ENCODE peak calls at places on chromosomes 3 and 15, in ten cellular contexts. A is endothelial cell of umbilical vein, Z is A549, U is body of pancreas, T is heart left ventricle, C is K562, P is H1, J is esophagus squamous epithelium, R is adrenal gland, O is GM12878. N is an unnamed sample.

GRCh38 chr3:196941846-196942225 is 492 bp downstream of the NCBP2 start:
- DNase-seq in R (peak; percentile 67), J (no peak), T (peak; percentile 55), Z (no peak), U (peak; percentile 44), P (no peak), C (peak; percentile 64), O (no peak), A (no peak), N (peak; percentile 44)

GRCh38 chr3:88000853-88001252 is 58.0 kb downstream of the CGGBP1 start:
- DNase-seq in C (no peak), Z (no peak), O (no peak), A (peak; percentile 20), R (no peak), P (no peak), T (no peak), U (peak; percentile 29), J (no peak), N (no peak)

GRCh38 chr3:54146383-54147239 is 24.3 kb downstream of the CACNA2D3 start:
- DNase-seq in Z (peak; percentile 36), P (no peak), T (peak; percentile 76), U (peak; percentile 60), A (no peak), C (peak; percentile 13), R (peak; percentile 58), J (no peak), O (no peak), N (peak; percentile 67)

GRCh38 chr15:77611767-77612166 is 20.9 kb downstream of the LINGO1 start:
- DNase-seq in P (no peak), Z (no peak), U (peak; percentile 45), R (no peak), C (peak; percentile 64), T (no peak), J (no peak), O (no peak), A (no peak), N (no peak)

GRCh38 chr15:66718220-66718988 is 16.4 kb downstream of the SMAD6 start:
- DNase-seq in A (no peak), C (no peak), T (no peak), Z (no peak), J (no peak), O (no peak), R (no peak), U (no peak), P (no peak), N (no peak)

GRCh38 chr3:25594007-25594502 is 70.7 kb downstream of the TOP2B start:
- DNase-seq in Z (peak; percentile 69), U (no peak), T (no peak), A (peak; percentile 90), R (peak; percentile 25), C (peak; percentile 61), O (no peak), P (no peak), J (no peak), N (no peak)

GRCh38 chr3:98540346-98540745 is 8.6 kb downstream of the GPR15 start:
- DNase-seq in P (no peak), J (no peak), R (no peak), A (no peak), Z (no peak), T (no peak), C (no peak), O (peak; percentile 92), U (no peak), N (no peak)

GRCh38 chr15:25268166-25268565 is 170.7 kb downstream of the UBE3A start:
- DNase-seq in A (no peak), P (no peak), R (no peak), U (no peak), Z (peak; percentile 11), T (no peak), C (no peak), O (no peak), J (no peak), N (no peak)

GRCh38 chr3:5791558-5791957 is 604.1 kb downstream of the EDEM1 start:
- DNase-seq in Z (peak; percentile 58), O (no peak), U (no peak), J (no peak), T (no peak), R (no peak), C (no peak), A (no peak), P (no peak), N (no peak)

GRCh38 chr3:132871956-132872355 is 149.7 kb upstream of the NPHP3 start:
- DNase-seq in O (no peak), A (no peak), U (no peak), P (no peak), R (no peak), C (no peak), T (no peak), J (no peak), Z (no peak), N (no peak)

GRCh38 chr3:123773681-123774431 is 110.3 kb downstream of the MYLK start:
- DNase-seq in O (no peak), A (no peak), J (no peak), C (no peak), P (no peak), R (no peak), U (no peak), T (no peak), Z (no peak), N (no peak)

GRCh38 chr3:139302084-139302800 is 41.6 kb upstream of the MRPS22 start:
- DNase-seq in C (no peak), R (peak; percentile 86), O (no peak), Z (peak; percentile 77), A (no peak), P (no peak), U (peak; percentile 71), T (peak; percentile 74), J (no peak), N (no peak)

GRCh38 chr15:76340198-76340801 is 3.7 kb downstream of the ISL2 start:
- DNase-seq in J (no peak), P (no peak), A (peak; percentile 67), T (no peak), C (no peak), U (peak; percentile 18), Z (no peak), O (no peak), R (peak; percentile 43), N (no peak)

GRCh38 chr3:127074900-127075360 is 92.0 kb downstream of the PLXNA1 start:
- DNase-seq in A (no peak), U (no peak), C (no peak), O (peak; percentile 62), P (no peak), T (no peak), R (peak; percentile 19), J (no peak), Z (no peak), N (no peak)

GRCh38 chr3:36827133-36827532 is 62.8 kb upstream of the DCLK3 start:
- DNase-seq in T (no peak), R (no peak), U (no peak), O (no peak), C (no peak), J (no peak), A (no peak), Z (no peak), P (no peak), N (no peak)

GRCh38 chr3:36823806-36824205 is 59.5 kb upstream of the DCLK3 start:
- DNase-seq in A (no peak), T (no peak), U (no peak), C (no peak), R (no peak), J (no peak), O (no peak), P (no peak), Z (no peak), N (no peak)

GRCh38 chr3:36826240-36826639 is 61.9 kb upstream of the DCLK3 start:
- DNase-seq in J (no peak), O (no peak), Z (no peak), A (no peak), T (no peak), R (no peak), C (no peak), U (no peak), P (no peak), N (no peak)

GRCh38 chr3:36824443-36824842 is 60.1 kb upstream of the DCLK3 start:
- DNase-seq in C (no peak), U (no peak), P (no peak), R (no peak), T (no peak), A (no peak), J (no peak), O (no peak), Z (no peak), N (no peak)
- H3K4me3 ChIP-seq in C (no peak overlapping the region), U (no peak overlapping the region), P (no peak overlapping the region), R (no peak overlapping the region), T (no peak overlapping the region), A (no peak overlapping the region), J (no peak overlapping the region), O (no peak overlapping the region), Z (no peak overlapping the region), N (no peak overlapping the region)

DNA sequence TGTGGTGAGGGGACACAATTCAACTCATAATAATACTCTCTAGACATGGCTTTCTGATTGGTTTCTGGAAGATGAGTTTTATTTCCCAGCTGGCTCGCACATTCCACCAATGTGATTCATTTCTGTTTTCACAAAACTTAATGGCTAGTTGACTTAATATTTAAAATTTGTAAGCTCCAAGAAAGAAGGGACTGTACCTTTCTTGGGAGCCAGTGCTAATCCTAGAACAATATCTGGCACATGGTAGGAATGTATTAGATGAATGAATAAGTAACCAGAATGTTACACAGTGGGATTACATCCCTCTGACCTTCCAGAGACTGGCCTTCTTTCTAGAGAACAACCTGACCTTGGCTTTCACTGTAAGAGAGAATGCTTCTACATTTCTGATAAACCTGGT is 262.8 kb downstream of the RORA start:
- DNase-seq in T (no peak), U (no peak), C (no peak), J (no peak), R (no peak), Z (no peak), O (no peak), A (no peak), P (no peak), N (no peak)
- H3K27ac ChIP-seq in T (no peak overlapping the region), U (no peak overlapping the region), C (no peak overlapping the region), J (no peak overlapping the region), R (no peak overlapping the region), Z (no peak overlapping the region), O (no peak overlapping the region), A (no peak overlapping the region), P (no peak overlapping the region), N (no peak overlapping the region)

DNA sequence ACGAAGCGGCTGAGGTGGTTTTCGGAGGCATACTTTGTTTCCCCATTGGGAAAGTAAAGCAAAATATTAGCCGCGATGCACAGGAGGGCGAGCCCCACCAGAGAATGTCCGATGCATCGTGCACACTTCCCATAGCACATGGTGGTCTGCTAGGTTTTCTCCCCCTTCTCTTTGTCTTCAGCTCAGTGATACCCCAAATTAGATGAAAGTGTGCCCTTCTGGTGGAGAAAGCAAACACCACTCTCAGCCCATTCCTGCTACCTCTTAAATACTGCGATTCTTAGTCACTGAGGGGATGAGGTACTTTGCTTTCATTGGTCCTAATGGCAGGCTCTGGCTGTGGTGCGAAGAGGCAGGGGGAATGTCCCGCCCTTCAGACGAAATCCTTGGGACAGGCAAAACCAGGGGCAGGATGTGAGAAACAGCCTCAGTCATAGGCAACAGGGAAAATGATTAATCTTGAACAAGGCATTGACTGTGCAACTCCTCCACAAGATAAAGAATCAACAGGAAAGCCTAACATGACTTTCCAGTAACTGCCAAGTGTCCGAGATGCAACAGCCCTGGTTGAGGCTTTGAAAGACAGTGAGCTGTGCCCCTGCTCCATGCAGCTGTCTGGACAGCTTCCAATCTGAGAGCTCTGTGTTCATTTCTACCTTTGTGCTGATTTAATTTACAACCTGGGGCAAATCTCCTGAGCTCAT is at the start of gene TM4SF1:
- DNase-seq in R (peak; percentile 64), P (no peak), U (peak; percentile 89), O (no peak), J (no peak), Z (peak; percentile 98), C (no peak), T (peak; percentile 75), A (peak; percentile 100), N (peak; percentile 65)
- TF ChIP-seq POLR2A in R (peak; percentile 65), P (no peak), U (peak; percentile 98), O (no peak), J (peak; percentile 89), Z (peak; percentile 90), C (no peak), T (peak; percentile 88), A (peak; percentile 100), N (peak; percentile 84)

GRCh38 chr3:128902426-128902825 is 23.0 kb downstream of the ACAD9 start:
- DNase-seq in C (no peak), P (no peak), R (no peak), J (no peak), U (no peak), T (no peak), A (no peak), O (no peak), Z (no peak), N (no peak)
- H3K4me3 ChIP-seq in C (no peak overlapping the region), P (no peak overlapping the region), R (no peak overlapping the region), J (no peak overlapping the region), U (no peak overlapping the region), T (no peak overlapping the region), A (no peak overlapping the region), O (no peak overlapping the region), Z (no peak overlapping the region), N (no peak overlapping the region)

N was measured in stomach.